ENCODE peak calls at places on chromosomes 13 and 19, in five cellular contexts. O is stimulated activated CD4-positive, alpha-beta T cell treated with anti-CD3 and anti-CD28 coated beads, Interleukin-15, amount 100 ng/mL, for 48 hours; W is pons; K is right lobe of liver; S is activated effector memory CD4-positive, alpha-beta T cell treated with anti-CD3 and anti-CD28 coated beads, Interleukin-2, amount 50 U/mL, for 16 hours. P is an unnamed sample.

GRCh38 chr13:23703241-23703640 is 133.0 kb downstream of the TNFRSF19 start:
- DNase-seq in O (no peak), W (no peak), K (no peak), S (no peak), P (no peak)

GRCh38 chr13:112131081-112131739 is 64.3 kb downstream of the SOX1 start:
- DNase-seq in O (no peak), W (no peak), K (no peak), S (peak; percentile 36), P (no peak)

GRCh38 chr19:34686455-34686854 is 9.0 kb downstream of the ZNF302 start:
- DNase-seq in O (no peak), W (no peak), K (no peak), S (no peak), P (no peak)

GRCh38 chr19:12202250-12202649 is 39.4 kb downstream of the ZNF136 start:
- DNase-seq in O (peak; percentile 30), W (no peak), K (no peak), S (peak; percentile 83), P (no peak)

GRCh38 chr13:28392896-28393295 is 102.0 kb downstream of the FLT1 start:
- DNase-seq in O (no peak), W (no peak), K (no peak), S (no peak), P (no peak)

GRCh38 chr13:33543631-33544030 is 258.1 kb upstream of the STARD13 start:
- DNase-seq in O (no peak), W (peak; percentile 66), K (no peak), S (no peak), P (no peak)

GRCh38 chr19:19489804-19490204 is 25.5 kb downstream of the TSSK6 start:
- DNase-seq in O (no peak), W (no peak), K (no peak), S (no peak), P (no peak)

GRCh38 chr13:34914416-34914815 is 27.7 kb upstream of the NBEA start:
- DNase-seq in O (no peak), W (no peak), K (no peak), S (no peak), P (no peak)

GRCh38 chr13:114115191-114115671 is 17.2 kb downstream of the RASA3 start:
- DNase-seq in O (no peak), W (no peak), K (peak; percentile 52), S (peak; percentile 68), P (peak; percentile 85)

GRCh38 chr13:40317980-40318327 is 348.5 kb downstream of the FOXO1 start:
- DNase-seq in O (no peak), W (no peak), K (no peak), S (no peak), P (no peak)

GRCh38 chr13:82636119-82636518 is 1246.2 kb downstream of the SLITRK1 start:
- DNase-seq in O (no peak), W (no peak), K (no peak), S (no peak), P (no peak)

GRCh38 chr13:45292176-45292575 is 48.8 kb downstream of the TPT1 start:
- DNase-seq in O (no peak), W (no peak), K (no peak), S (no peak), P (no peak)

GRCh38 chr19:5046339-5047039 is 77.6 kb downstream of the KDM4B start:
- DNase-seq in O (no peak), W (no peak), K (no peak), S (no peak), P (no peak)

GRCh38 chr13:33367931-33368330 is 82.4 kb upstream of the STARD13 start:
- DNase-seq in O (no peak), W (peak; percentile 53), K (no peak), S (no peak), P (no peak)

GRCh38 chr13:66665991-66666390 is 564.1 kb downstream of the PCDH9 start:
- DNase-seq in O (no peak), W (peak; percentile 83), K (no peak), S (no peak), P (no peak)

GRCh38 chr13:81051873-81052272 is 710.9 kb upstream of the SPRY2 start:
- DNase-seq in O (no peak), W (peak; percentile 56), K (no peak), S (no peak), P (no peak)

GRCh38 chr13:39699274-39699673 is 43.8 kb downstream of the COG6 start:
- DNase-seq in O (no peak), W (no peak), K (no peak), S (no peak), P (no peak)

GRCh38 chr19:14363203-14364097 is 17.8 kb upstream of the ADGRE5 start:
- DNase-seq in O (no peak), W (no peak), K (peak; percentile 66), S (peak; percentile 82), P (peak; percentile 91)

GRCh38 chr13:74570834-74571233 is 436.6 kb upstream of the KLF12 start:
- DNase-seq in O (no peak), W (no peak), K (no peak), S (no peak), P (no peak)

GRCh38 chr13:114109646-114110045 is 22.8 kb downstream of the RASA3 start:
- DNase-seq in O (no peak), W (no peak), K (peak; percentile 48), S (peak; percentile 78), P (peak; percentile 84)

GRCh38 chr13:40399756-40400155 is 266.7 kb downstream of the FOXO1 start:
- DNase-seq in O (no peak), W (no peak), K (no peak), S (no peak), P (no peak)

GRCh38 chr19:35069706-35070105 is 28.2 kb downstream of the HPN start:
- DNase-seq in O (no peak), W (no peak), K (no peak), S (no peak), P (no peak)

GRCh38 chr13:59476376-59476775 is 687.4 kb downstream of the DIAPH3 start:
- DNase-seq in O (no peak), W (no peak), K (no peak), S (no peak), P (no peak)

GRCh38 chr19:6286676-6287075 is 6.9 kb upstream of the MLLT1 start:
- DNase-seq in O (no peak), W (no peak), K (no peak), S (no peak), P (no peak)

GRCh38 chr19:771332-771785 is 20.4 kb downstream of the MISP start:
- DNase-seq in O (no peak), W (no peak), K (no peak), S (peak; percentile 73), P (no peak)

GRCh38 chr13:40982772-40983171 is 36.3 kb downstream of the ELF1 start:
- DNase-seq in O (peak; percentile 25), W (peak; percentile 91), K (no peak), S (peak; percentile 79), P (no peak)

GRCh38 chr13:29743229-29743786 is 107.1 kb downstream of the UBL3 start:
- DNase-seq in O (no peak), W (no peak), K (no peak), S (no peak), P (peak; percentile 85)

GRCh38 chr19:912181-913079 is 589 bp downstream of the R3HDM4 start:
- DNase-seq in O (no peak), W (no peak), K (no peak), S (peak; percentile 78), P (no peak)

GRCh38 chr13:83906240-83906820 is 24.1 kb upstream of the SLITRK1 start:
- DNase-seq in O (no peak), W (no peak), K (no peak), S (no peak), P (no peak)

GRCh38 chr13:99895999-99896695 is 75.4 kb downstream of the ZIC5 start:
- DNase-seq in O (no peak), W (no peak), K (no peak), S (no peak), P (no peak)

GRCh38 chr13:35470671-35471465 is 5.6 kb downstream of the MAB21L1 start:
- DNase-seq in O (no peak), W (no peak), K (no peak), S (no peak), P (peak; percentile 81)

GRCh38 chr13:80716610-80717081 is 375.7 kb upstream of the SPRY2 start:
- DNase-seq in O (no peak), W (peak; percentile 50), K (no peak), S (no peak), P (peak; percentile 54)

GRCh38 chr13:30355405-30355741 is 48.0 kb upstream of the KATNAL1 start:
- DNase-seq in O (no peak), W (no peak), K (no peak), S (no peak), P (no peak)

GRCh38 chr19:33464010-33464732 is 57.4 kb downstream of the PEPD start:
- DNase-seq in O (no peak), W (no peak), K (no peak), S (peak; percentile 44), P (no peak)

GRCh38 chr19:1019980-1020867 is 699 bp downstream of the TMEM259 start:
- DNase-seq in O (no peak), W (no peak), K (peak; percentile 78), S (no peak), P (no peak)

GRCh38 chr13:73681779-73682178 is 452.4 kb downstream of the KLF12 start:
- DNase-seq in O (no peak), W (no peak), K (no peak), S (no peak), P (no peak)

GRCh38 chr19:44943801-44944249 is 1.8 kb downstream of the APOC4 start:
- DNase-seq in O (no peak), W (peak; percentile 85), K (peak; percentile 89), S (no peak), P (peak; percentile 89)

GRCh38 chr19:441213-441823 is 19.5 kb downstream of the SHC2 start:
- DNase-seq in O (no peak), W (no peak), K (peak; percentile 37), S (no peak), P (peak; percentile 72)

P was measured in posterior vena cava.